ENCODE peak calls at places on chromosomes 4 and X, in eight cellular contexts. Q is cardiac fibroblast, K is left ventricle myocardium inferior, N is AG04450, A is spleen, Y is tibial nerve, H is mammary epithelial cell, D is upper lobe of right lung. O is an unnamed sample.

GRCh38 chr4:177339794-177340374 is 30.2 kb downstream of the NEIL3 start:
- DNase-seq in Q (peak; percentile 60), K (no peak), N (peak; percentile 8), A (no peak), Y (no peak), H (peak; percentile 35), D (no peak), O (peak; percentile 25)

GRCh38 chr4:40918330-40918729 is 168.6 kb downstream of the NSUN7 start:
- DNase-seq in Q (peak; percentile 91), K (peak; percentile 68), N (peak; percentile 41), A (no peak), Y (peak; percentile 76), H (no peak), D (no peak), O (peak; percentile 89)

GRCh38 chrX:78555401-78555980 is 103.6 kb downstream of the RTL3 start:
- DNase-seq in Q (peak; percentile 9), K (no peak), N (no peak), A (no peak), Y (no peak), H (no peak), D (no peak), O (no peak)

GRCh38 chrX:130100180-130100579 is 10.1 kb downstream of the ELF4 start:
- DNase-seq in Q (peak; percentile 91), K (peak; percentile 65), N (no peak), A (no peak), Y (peak; percentile 59), H (no peak), D (no peak), O (peak; percentile 72)

GRCh38 chr4:76270776-76271175 is 19.3 kb downstream of the FAM47E start:
- DNase-seq in Q (no peak), K (no peak), N (no peak), A (no peak), Y (no peak), H (peak; percentile 85), D (no peak), O (no peak)

GRCh38 chr4:26285272-26285671 is 35.5 kb upstream of the RBPJ start:
- DNase-seq in Q (no peak), K (no peak), N (no peak), A (no peak), Y (no peak), H (no peak), D (no peak), O (no peak)

GRCh38 chr4:37549003-37549402 is 137.2 kb downstream of the RELL1 start:
- DNase-seq in Q (peak; percentile 95), K (no peak), N (no peak), A (no peak), Y (no peak), H (peak; percentile 61), D (no peak), O (no peak)

GRCh38 chr4:101421393-101421792 is 74.1 kb upstream of the PPP3CA start:
- DNase-seq in Q (no peak), K (no peak), N (no peak), A (no peak), Y (no peak), H (no peak), D (no peak), O (peak; percentile 6)

GRCh38 chrX:42615161-42615563 is 162.8 kb downstream of the PPP1R2C start:
- DNase-seq in Q (no peak), K (no peak), N (no peak), A (no peak), Y (no peak), H (peak; percentile 36), D (no peak), O (no peak)

GRCh38 chr4:53654300-53654758 is 63.0 kb upstream of the LNX1 start:
- DNase-seq in Q (peak; percentile 24), K (no peak), N (no peak), A (no peak), Y (no peak), H (peak; percentile 44), D (no peak), O (peak; percentile 39)

GRCh38 chrX:39335447-39336235 is 534.4 kb downstream of the MID1IP1 start:
- DNase-seq in Q (no peak), K (no peak), N (no peak), A (no peak), Y (peak; percentile 19), H (no peak), D (no peak), O (no peak)

GRCh38 chrX:9493936-9494335 is 29.1 kb downstream of the TBL1X start:
- DNase-seq in Q (no peak), K (no peak), N (no peak), A (no peak), Y (no peak), H (no peak), D (no peak), O (no peak)

GRCh38 chr4:27121830-27122229 is 261.2 kb downstream of the STIM2 start:
- DNase-seq in Q (no peak), K (no peak), N (no peak), A (no peak), Y (no peak), H (no peak), D (no peak), O (no peak)

GRCh38 chr4:113394730-113395530 is 345.5 kb downstream of the ANK2 start:
- DNase-seq in Q (peak; percentile 93), K (no peak), N (peak; percentile 74), A (no peak), Y (peak; percentile 91), H (peak; percentile 78), D (no peak), O (peak; percentile 70)

GRCh38 chr4:7421356-7422097 is 13.2 kb downstream of the PSAPL1 start:
- DNase-seq in Q (no peak), K (peak; percentile 4), N (no peak), A (peak; percentile 34), Y (no peak), H (no peak), D (peak; percentile 49), O (no peak)

GRCh38 chr4:78310732-78311100 is 240.9 kb upstream of the ANXA3 start:
- DNase-seq in Q (no peak), K (no peak), N (no peak), A (no peak), Y (no peak), H (no peak), D (no peak), O (no peak)

DNA sequence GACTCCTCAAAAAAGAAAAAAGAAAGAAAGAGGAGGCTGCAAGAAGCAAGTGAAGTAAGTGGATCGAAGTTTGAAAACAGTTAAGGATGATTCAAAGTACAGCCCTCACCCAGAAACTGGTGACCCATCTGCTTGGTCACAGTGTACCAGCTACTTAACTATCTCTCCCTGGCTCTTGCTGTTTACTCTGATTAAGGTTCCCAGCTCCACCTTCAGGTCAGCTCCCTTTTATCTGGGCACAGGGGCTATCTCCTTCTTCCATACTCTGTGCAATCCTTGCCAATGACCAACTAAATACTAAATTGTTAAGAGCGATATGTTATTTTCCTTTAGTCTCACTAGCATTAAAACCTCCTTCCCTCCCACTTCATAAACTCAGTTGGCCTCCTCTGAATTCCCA is 81.5 kb upstream of the SMIM10 start:
- DNase-seq in Q (no peak), K (no peak), N (no peak), A (no peak), Y (no peak), H (no peak), D (no peak), O (no peak)
- H3K4me3 ChIP-seq in Q (no peak overlapping the region), K (no peak overlapping the region), N (no peak overlapping the region), A (no peak overlapping the region), Y (no peak overlapping the region), H (no peak overlapping the region), D (no peak overlapping the region), O (no peak overlapping the region)

DNA sequence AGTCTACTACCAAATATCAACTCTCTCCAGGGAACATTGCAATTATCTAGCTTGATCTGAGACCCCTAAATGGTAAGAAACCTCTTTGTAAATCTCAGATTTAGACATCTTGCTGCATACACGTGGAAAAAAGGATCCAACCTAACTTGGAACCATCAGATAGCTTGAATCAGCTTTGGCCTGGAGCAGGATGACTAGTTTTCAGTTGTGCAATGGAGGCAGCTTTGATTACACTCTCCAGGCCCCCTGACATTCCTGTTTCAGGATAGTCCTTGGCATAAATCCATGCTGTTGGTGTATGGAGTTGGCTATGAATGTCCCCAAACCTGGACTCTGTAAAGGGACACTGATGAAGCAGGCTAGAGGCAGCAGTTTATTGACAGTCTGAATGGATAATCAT is 1061.9 kb upstream of the TENM3 start:
- DNase-seq in Q (no peak), K (no peak), N (no peak), A (no peak), Y (no peak), H (peak; percentile 34), D (no peak), O (no peak)
- TF ChIP-seq CTCF in Q (no peak), K (no peak), N (no peak), A (no peak), Y (no peak), H (no peak), D (no peak), O (no peak)

GRCh38 chr4:72918362-72918761 is 151.2 kb downstream of the COX18 start:
- DNase-seq in Q (no peak), K (no peak), N (no peak), A (no peak), Y (no peak), H (no peak), D (no peak), O (no peak)

GRCh38 chr4:72924814-72925213 is 144.7 kb downstream of the COX18 start:
- DNase-seq in Q (no peak), K (no peak), N (no peak), A (no peak), Y (no peak), H (no peak), D (no peak), O (no peak)

GRCh38 chr4:72919464-72919863 is 150.1 kb downstream of the COX18 start:
- DNase-seq in Q (no peak), K (no peak), N (no peak), A (no peak), Y (no peak), H (no peak), D (no peak), O (no peak)

GRCh38 chr4:72919937-72920336 is 149.6 kb downstream of the COX18 start:
- DNase-seq in Q (peak; percentile 27), K (no peak), N (no peak), A (no peak), Y (no peak), H (no peak), D (no peak), O (no peak)
- H3K4me3 ChIP-seq in Q (no peak overlapping the region), K (no peak overlapping the region), N (no peak overlapping the region), A (no peak overlapping the region), Y (no peak overlapping the region), H (no peak overlapping the region), D (no peak overlapping the region), O (no peak overlapping the region)

GRCh38 chrX:106696502-106696901 is 30.0 kb upstream of the RNF128 start:
- DNase-seq in Q (no peak), K (no peak), N (no peak), A (no peak), Y (no peak), H (no peak), D (no peak), O (no peak)

DNA sequence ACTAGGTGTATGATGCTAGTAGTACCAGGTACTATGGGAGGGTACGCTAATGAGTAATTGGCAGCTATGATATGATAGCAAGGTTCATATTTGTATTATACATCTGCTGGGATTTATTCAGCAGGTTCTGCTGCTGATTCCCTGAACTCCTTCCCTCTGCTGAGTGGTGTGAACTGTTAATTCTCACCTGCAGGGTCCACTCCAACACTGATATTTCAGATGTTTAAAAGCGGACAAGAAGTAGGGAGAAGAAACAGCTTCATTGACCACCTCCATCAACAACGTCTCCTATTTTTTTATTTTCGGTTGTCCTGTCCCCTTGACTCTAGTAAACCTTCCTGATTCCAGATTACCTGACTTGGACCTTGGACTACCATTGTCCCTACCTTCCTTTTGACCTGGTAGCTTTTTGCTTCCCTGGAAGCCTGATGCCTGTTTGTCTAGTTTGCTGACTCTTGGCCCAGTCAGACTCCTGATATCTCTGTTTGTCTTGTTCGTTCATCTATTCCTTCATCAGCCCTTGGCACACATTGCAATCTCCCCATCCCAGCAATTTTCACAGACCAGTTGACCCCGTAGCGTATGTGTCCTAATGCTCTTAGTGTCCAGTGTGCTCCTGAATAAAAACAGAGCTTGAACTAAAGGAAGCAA is 34.0 kb upstream of the RNF128 start:
- DNase-seq in Q (no peak), K (no peak), N (no peak), A (no peak), Y (no peak), H (no peak), D (no peak), O (no peak)
- TF ChIP-seq CTCF in Q (no peak), K (no peak), N (no peak), A (no peak), Y (no peak), H (no peak), D (no peak), O (no peak)